ENCODE peak calls at places on chromosome 21, in five cellular contexts. Q, C, X, V and W are unnamed samples.

GRCh38 chr21:32574946-32575925 is 10.1 kb downstream of the TCP10L start:
- DNase-seq in Q (no peak), C (no peak), X (no peak), V (no peak), W (no peak)

GRCh38 chr21:35337573-35337972 is 288.5 kb upstream of the RUNX1 start:
- DNase-seq in Q (no peak), C (no peak), X (no peak), V (no peak), W (no peak)

GRCh38 chr21:31103571-31104265 is 65.4 kb upstream of the KRTAP19-8 start:
- DNase-seq in Q (no peak), C (no peak), X (no peak), V (no peak), W (no peak)

GRCh38 chr21:42361286-42361685 is 5.0 kb downstream of the TFF1 start:
- DNase-seq in Q (no peak), C (no peak), X (no peak), V (no peak), W (no peak)

GRCh38 chr21:32021319-32022027 is 148.7 kb downstream of the HUNK start:
- DNase-seq in Q (no peak), C (no peak), X (no peak), V (no peak), W (no peak)

GRCh38 chr21:28627691-28628090 is 365.0 kb downstream of the LTN1 start:
- DNase-seq in Q (peak; percentile 26), C (no peak), X (no peak), V (no peak), W (no peak)

GRCh38 chr21:28239345-28239744 is 753.3 kb downstream of the LTN1 start:
- DNase-seq in Q (peak; percentile 30), C (no peak), X (no peak), V (no peak), W (peak; percentile 15)

GRCh38 chr21:27475363-27475955 is 508.6 kb upstream of the ADAMTS5 start:
- DNase-seq in Q (no peak), C (no peak), X (no peak), V (no peak), W (no peak)

GRCh38 chr21:15592957-15593356 is 136.8 kb upstream of the USP25 start:
- DNase-seq in Q (no peak), C (no peak), X (no peak), V (no peak), W (peak; percentile 15)

GRCh38 chr21:43370091-43370658 is 56.8 kb downstream of the SIK1 start:
- DNase-seq in Q (peak; percentile 9), C (no peak), X (no peak), V (peak; percentile 61), W (peak; percentile 42)

GRCh38 chr21:46096997-46097825 is 701 bp upstream of the COL6A2 start:
- DNase-seq in Q (no peak), C (no peak), X (no peak), V (no peak), W (no peak)

GRCh38 chr21:46660505-46660904 is 25.0 kb downstream of the PRMT2 start:
- DNase-seq in Q (no peak), C (no peak), X (no peak), V (no peak), W (no peak)

GRCh38 chr21:38359835-38360234 is 103.0 kb downstream of the KCNJ15 start:
- DNase-seq in Q (no peak), C (no peak), X (no peak), V (no peak), W (no peak)

GRCh38 chr21:42149656-42150457 is 69.1 kb upstream of the ABCG1 start:
- DNase-seq in Q (no peak), C (no peak), X (no peak), V (peak; percentile 19), W (peak; percentile 73)

GRCh38 chr21:42063206-42063577 is 7.9 kb upstream of the UMODL1 start:
- DNase-seq in Q (no peak), C (no peak), X (peak; percentile 28), V (no peak), W (no peak)

GRCh38 chr21:27406297-27407009 is 439.6 kb upstream of the ADAMTS5 start:
- DNase-seq in Q (peak; percentile 29), C (no peak), X (no peak), V (no peak), W (no peak)

GRCh38 chr21:15289896-15290841 is 225.4 kb upstream of the NRIP1 start:
- DNase-seq in Q (no peak), C (peak; percentile 71), X (peak; percentile 73), V (no peak), W (no peak)

GRCh38 chr21:37668462-37669239 is 247.6 kb downstream of the KCNJ6 start:
- DNase-seq in Q (no peak), C (no peak), X (no peak), V (no peak), W (no peak)

DNA sequence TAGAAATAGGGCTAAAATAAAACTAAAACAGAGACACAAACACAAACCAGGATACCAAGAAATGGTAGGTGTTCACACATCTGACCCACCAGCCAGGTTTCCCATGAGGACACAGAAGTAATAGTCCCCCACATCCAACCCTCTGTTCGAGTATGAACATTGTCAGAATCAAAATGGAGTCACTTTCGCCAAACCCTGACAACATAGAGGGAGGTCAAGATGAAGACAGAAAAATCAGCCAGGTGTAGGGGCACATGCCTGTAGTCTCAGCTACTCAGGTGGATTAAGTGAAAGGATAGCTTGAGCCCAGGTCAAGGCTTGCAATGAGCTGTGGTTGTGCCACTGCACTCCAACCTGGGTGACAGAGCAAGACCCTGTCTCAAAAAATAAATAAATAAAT is 3.8 kb downstream of the UBE2G2 start:
- DNase-seq in Q (no peak), C (no peak), X (no peak), V (no peak), W (no peak)
- TF ChIP-seq CTCF in Q (no peak), C (no peak), X (no peak), V (no peak), W (no peak)

DNA sequence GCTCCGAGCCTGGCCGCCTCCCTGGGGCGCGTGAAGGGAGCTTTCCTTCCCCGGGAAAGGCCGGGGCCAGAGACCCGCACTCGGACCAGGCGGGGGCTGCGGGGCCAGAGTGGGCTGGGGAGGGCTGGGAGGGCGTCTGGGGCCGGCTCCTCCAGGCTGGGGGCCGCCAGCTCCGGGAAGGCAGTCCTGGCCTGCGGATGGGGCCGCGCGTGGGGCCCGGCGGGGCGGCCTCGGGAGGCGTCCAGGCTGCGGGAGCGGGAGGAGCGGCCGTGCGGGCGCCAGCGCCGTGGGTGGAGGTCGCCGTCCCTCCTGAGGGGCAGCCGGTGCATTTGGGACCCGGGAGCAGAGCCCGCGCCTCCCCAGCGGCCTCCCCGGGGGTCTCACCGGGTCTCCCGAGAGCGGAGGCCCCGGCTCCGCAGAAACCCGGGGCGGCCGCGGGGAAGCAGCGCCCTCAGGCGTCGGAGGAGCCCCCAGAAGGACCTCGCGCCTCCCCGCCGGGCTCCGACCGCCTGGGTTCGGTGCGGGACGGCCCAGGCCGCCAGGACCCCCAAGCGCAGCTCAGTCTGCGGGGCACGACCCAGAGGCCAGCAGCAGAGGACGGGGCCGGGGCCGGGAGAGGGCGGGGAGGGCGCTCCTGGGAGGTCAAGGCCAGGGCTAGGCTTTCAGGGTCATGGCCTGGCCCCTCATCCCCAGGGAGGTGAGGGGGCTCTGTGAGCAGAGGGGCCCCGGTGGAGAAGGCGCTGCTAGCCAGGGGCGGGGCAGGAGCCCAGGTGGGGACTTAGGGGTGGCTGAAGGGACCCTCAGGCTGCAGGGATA is 7.3 kb upstream of the SLX9 start:
- DNase-seq in Q (no peak), C (peak; percentile 63), X (peak; percentile 55), V (no peak), W (no peak)
- TF ChIP-seq CTCF in Q (peak; percentile 38), C (peak; percentile 32), X (peak; percentile 24), V (no peak), W (peak; percentile 61)

GRCh38 chr21:25871566-25871965 is 136.8 kb downstream of the GABPA start:
- DNase-seq in Q (no peak), C (no peak), X (peak; percentile 9), V (no peak), W (peak; percentile 21)
- TF ChIP-seq CTCF in Q (peak; percentile 10), C (no peak), X (peak; percentile 17), V (peak; percentile 38), W (peak; percentile 37)

DNA sequence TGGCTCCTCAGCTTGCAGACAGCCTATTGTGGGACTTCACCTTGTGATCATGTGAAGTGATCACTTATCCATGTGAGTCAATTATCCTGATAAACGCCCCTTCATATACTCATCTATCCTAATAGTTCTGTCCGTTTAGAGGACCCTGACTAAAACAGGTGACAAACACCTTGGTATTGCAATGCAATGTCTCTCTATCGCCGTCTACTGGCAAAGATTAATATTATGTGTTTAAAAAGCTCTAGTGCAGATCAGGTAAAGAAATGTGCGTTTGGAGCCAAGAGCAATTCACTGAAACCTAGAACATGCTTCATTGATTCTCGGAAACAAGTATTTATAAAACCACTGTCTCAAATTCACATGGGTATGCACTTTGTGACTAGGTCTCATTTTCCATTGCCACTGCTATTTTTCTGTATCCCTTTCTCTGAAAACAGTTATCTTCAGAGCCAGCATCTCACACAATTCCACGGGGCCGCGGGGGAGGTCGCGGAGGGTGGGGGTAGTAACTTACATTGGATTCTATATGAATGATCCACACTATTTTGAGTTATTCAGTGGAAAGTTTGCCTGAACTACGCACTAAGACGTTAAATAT is 554.6 kb upstream of the NCAM2 start:
- DNase-seq in Q (no peak), C (peak; percentile 10), X (no peak), V (no peak), W (no peak)
- TF ChIP-seq CTCF in Q (peak; percentile 14), C (peak; percentile 92), X (no peak), V (no peak), W (peak; percentile 8)

GRCh38 chr21:39445339-39446269 is at the start of gene LCA5L:
- DNase-seq in Q (peak; percentile 93), C (peak; percentile 97), X (peak; percentile 89), V (peak; percentile 84), W (peak; percentile 70)
- TF ChIP-seq CTCF in Q (peak; percentile 29), C (no peak), X (no peak), V (no peak), W (peak; percentile 34)

GRCh38 chr21:34243562-34243961 is 120.2 kb upstream of the KCNE2 start:
- DNase-seq in Q (peak; percentile 42), C (peak; percentile 4), X (peak; percentile 8), V (peak; percentile 16), W (peak; percentile 41)
- TF ChIP-seq CTCF in Q (peak; percentile 73), C (peak; percentile 32), X (no peak), V (peak; percentile 74), W (peak; percentile 70)

DNA sequence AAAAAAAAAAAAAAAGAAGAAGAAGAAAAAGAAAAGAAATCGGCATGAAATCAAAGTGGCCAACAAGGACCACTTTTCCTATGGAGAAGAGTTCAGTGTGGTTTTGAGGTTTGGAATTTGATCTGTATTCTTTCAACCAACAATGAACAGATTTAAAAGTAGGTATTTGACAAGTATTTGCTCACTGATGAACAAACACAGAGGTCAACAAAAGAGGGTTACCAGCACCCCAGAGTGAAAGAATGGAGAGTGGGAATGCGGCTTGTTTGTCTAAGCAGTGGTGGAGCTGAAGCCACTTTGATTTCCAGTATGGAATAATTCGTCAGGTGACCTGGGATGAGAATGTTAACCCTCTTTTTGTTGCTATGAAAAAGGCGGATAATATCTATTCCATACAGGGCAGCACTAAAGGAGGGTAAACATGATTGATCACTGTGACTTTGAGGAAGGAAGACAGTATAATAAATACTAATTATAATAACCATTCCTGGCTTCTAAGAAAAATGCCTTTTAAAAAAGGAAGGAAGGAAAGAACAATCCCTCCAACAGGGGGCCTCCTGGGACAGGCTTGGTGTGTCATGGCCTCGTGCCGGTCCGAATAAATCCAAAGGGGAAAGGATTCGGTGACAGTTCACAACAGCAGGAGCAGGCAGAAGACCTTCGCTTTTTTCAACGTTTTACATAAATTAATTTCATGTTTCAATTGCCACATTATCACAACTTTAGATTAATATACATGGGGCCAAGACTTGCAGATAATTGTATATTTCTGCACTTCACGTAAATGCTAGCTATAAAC is 37.2 kb upstream of the SIM2 start:
- DNase-seq in Q (peak; percentile 55), C (peak; percentile 43), X (peak; percentile 30), V (no peak), W (peak; percentile 27)
- TF ChIP-seq CTCF in Q (peak; percentile 59), C (peak; percentile 43), X (peak; percentile 15), V (peak; percentile 54), W (peak; percentile 39)